ENCODE peak calls at places on chromosomes 6 and 20, in eight cellular contexts. L, K, W, O, Y, R, Z and B are unnamed samples.

GRCh38 chr20:5859611-5860010 is 90.7 kb downstream of the TRMT6 start:
- DNase-seq in L (no peak), K (no peak), W (no peak), O (no peak), Y (no peak), R (no peak), Z (peak), B (no peak)

GRCh38 chr20:62368629-62369507 is 1.8 kb upstream of the LAMA5 start:
- DNase-seq in L (no peak), K (peak), W (no peak), O (no peak), Y (no peak), R (no peak), Z (peak), B (peak)

GRCh38 chr20:37699202-37699601 is 5.4 kb downstream of the CTNNBL1 start:
- DNase-seq in L (no peak), K (peak), W (no peak), O (no peak), Y (no peak), R (no peak), Z (no peak), B (no peak)

GRCh38 chr20:63007472-63007721 is 633 bp upstream of the BHLHE23 start:
- DNase-seq in L (no peak), K (no peak), W (no peak), O (no peak), Y (no peak), R (no peak), Z (no peak), B (no peak)

GRCh38 chr6:16471222-16471784 is 232.9 kb downstream of the GMPR start:
- DNase-seq in L (no peak), K (no peak), W (no peak), O (no peak), Y (no peak), R (no peak), Z (no peak), B (no peak)

GRCh38 chr20:63093966-63094766 is 87.4 kb upstream of the BHLHE23 start:
- DNase-seq in L (peak), K (no peak), W (peak), O (no peak), Y (no peak), R (no peak), Z (no peak), B (no peak)

GRCh38 chr20:37526238-37526838 is 1.3 kb downstream of the BLCAP start:
- DNase-seq in L (no peak), K (peak), W (no peak), O (no peak), Y (peak), R (no peak), Z (peak), B (no peak)

GRCh38 chr6:124660185-124660584 is 302.1 kb upstream of the RNF217 start:
- DNase-seq in L (no peak), K (no peak), W (no peak), O (no peak), Y (no peak), R (no peak), Z (no peak), B (no peak)

GRCh38 chr6:155493694-155494143 is 38.1 kb upstream of the NOX3 start:
- DNase-seq in L (peak), K (peak), W (peak), O (no peak), Y (peak), R (peak), Z (peak), B (no peak)

GRCh38 chr20:56588996-56589395 is 40.1 kb upstream of the TFAP2C start:
- DNase-seq in L (no peak), K (no peak), W (no peak), O (no peak), Y (no peak), R (no peak), Z (no peak), B (no peak)

GRCh38 chr20:3927486-3928291 is 38.5 kb downstream of the PANK2 start:
- DNase-seq in L (no peak), K (no peak), W (no peak), O (no peak), Y (no peak), R (no peak), Z (peak), B (no peak)

GRCh38 chr6:31829633-31830492 is 2.3 kb downstream of the HSPA1B start:
- DNase-seq in L (no peak), K (peak), W (no peak), O (no peak), Y (no peak), R (no peak), Z (peak), B (no peak)

GRCh38 chr20:3115190-3116107 is 30.9 kb upstream of the AVP start:
- DNase-seq in L (no peak), K (peak), W (no peak), O (no peak), Y (no peak), R (peak), Z (peak), B (peak)

GRCh38 chr20:25274891-25275812 is 27.3 kb downstream of the PYGB start:
- DNase-seq in L (peak), K (no peak), W (no peak), O (no peak), Y (no peak), R (no peak), Z (no peak), B (no peak)

GRCh38 chr20:44069203-44069931 is 117.6 kb downstream of the JPH2 start:
- DNase-seq in L (no peak), K (no peak), W (peak), O (peak), Y (no peak), R (no peak), Z (no peak), B (no peak)

GRCh38 chr20:25372584-25373336 is 17.9 kb downstream of the ABHD12 start:
- DNase-seq in L (no peak), K (peak), W (no peak), O (no peak), Y (no peak), R (peak), Z (peak), B (no peak)

GRCh38 chr6:157760589-157761330 is 62.3 kb upstream of the SNX9 start:
- DNase-seq in L (no peak), K (peak), W (peak), O (no peak), Y (peak), R (peak), Z (peak), B (no peak)

GRCh38 chr6:31579546-31580445 is 2.4 kb downstream of the LTB start:
- DNase-seq in L (no peak), K (no peak), W (no peak), O (no peak), Y (no peak), R (no peak), Z (no peak), B (no peak)

GRCh38 chr6:41605649-41606048 is 32.6 kb upstream of the MDFI start:
- DNase-seq in L (no peak), K (no peak), W (no peak), O (no peak), Y (no peak), R (no peak), Z (no peak), B (no peak)

GRCh38 chr20:53939554-53940355 is 130.6 kb downstream of the BCAS1 start:
- DNase-seq in L (peak), K (peak), W (peak), O (peak), Y (no peak), R (peak), Z (peak), B (peak)

GRCh38 chr6:71385111-71385822 is 96.7 kb downstream of the OGFRL1 start:
- DNase-seq in L (no peak), K (no peak), W (no peak), O (no peak), Y (no peak), R (no peak), Z (no peak), B (no peak)

GRCh38 chr6:83518946-83519489 is 6.7 kb downstream of the PRSS35 start:
- DNase-seq in L (no peak), K (peak), W (no peak), O (no peak), Y (no peak), R (no peak), Z (peak), B (no peak)

GRCh38 chr6:91042656-91043055 is 455.8 kb upstream of the MAP3K7 start:
- DNase-seq in L (no peak), K (no peak), W (no peak), O (no peak), Y (no peak), R (no peak), Z (no peak), B (no peak)

GRCh38 chr20:21352703-21353102 is 44.6 kb downstream of the NKX2-4 start:
- DNase-seq in L (no peak), K (peak), W (no peak), O (no peak), Y (no peak), R (peak), Z (peak), B (no peak)